ENCODE peak calls at places on chromosomes 4 and X, in eight cellular contexts. J is foreskin fibroblast, Z is endodermal cell, L is transverse colon, D is WTC11, N is lung microvascular endothelial cell, B is HT1080, V is glutamatergic neuron. K is an unnamed sample.
A peak's percentile ranks its signal among the peaks of the same experiment; 100 is the strongest.

GRCh38 chrX:110509778-110510510 is 151.3 kb downstream of the RTL9 start:
- DNase-seq in J (no peak), Z (peak; percentile 55), L (no peak), D (no peak), N (no peak), B (peak; percentile 4), V (no peak), K (peak; percentile 15)

GRCh38 chr4:10096201-10096975 is 20.2 kb downstream of the WDR1 start:
- DNase-seq in J (peak; percentile 91), Z (no peak), L (peak; percentile 70), D (no peak), N (no peak), B (peak; percentile 98), V (no peak), K (no peak)

GRCh38 chrX:1581132-1581531 is 10.3 kb upstream of the AKAP17A start:
- DNase-seq in J (no peak), Z (peak; percentile 86), L (peak; percentile 65), D (peak; percentile 75), N (peak; percentile 69), B (peak; percentile 58), V (peak; percentile 77), K (peak; percentile 54)

GRCh38 chr4:103091601-103092223 is 7.9 kb downstream of the BDH2 start:
- DNase-seq in J (peak; percentile 52), Z (peak; percentile 69), L (peak; percentile 15), D (no peak), N (peak; percentile 82), B (peak; percentile 68), V (no peak), K (peak; percentile 15)

GRCh38 chrX:15242899-15243555 is 26.9 kb downstream of the ASB9 start:
- DNase-seq in J (peak; percentile 6), Z (no peak), L (peak; percentile 40), D (no peak), N (peak; percentile 86), B (peak; percentile 13), V (peak; percentile 27), K (peak; percentile 7)

GRCh38 chr4:152321408-152321807 is 214.5 kb downstream of the FBXW7 start:
- DNase-seq in J (no peak), Z (no peak), L (no peak), D (no peak), N (no peak), B (no peak), V (no peak), K (no peak)

GRCh38 chr4:8168832-8169598 is 10.4 kb upstream of the ABLIM2 start:
- DNase-seq in J (no peak), Z (no peak), L (no peak), D (no peak), N (no peak), B (no peak), V (no peak), K (no peak)

GRCh38 chr4:145333786-145334185 is 147.9 kb upstream of the SMAD1 start:
- DNase-seq in J (no peak), Z (no peak), L (no peak), D (no peak), N (no peak), B (no peak), V (no peak), K (no peak)